ENCODE peak calls at places on chromosomes 2 and 18, in ten cellular contexts. One of them, this sample, is unnamed.

GRCh38 chr2:205700331-205701132 is 18.2 kb downstream of the NRP2 start:
- DNase-seq in cardiac fibroblast: peak
- DNase-seq in lower lobe of right lung: peak
- DNase-seq in HL-60: peak
- DNase-seq in sigmoid colon: no peak
- DNase-seq in heart right ventricle: no peak
- DNase-seq in kidney: no peak
- DNase-seq in stomach: no peak
- DNase-seq in kidney epithelial cell: no peak
- DNase-seq in NB4: peak
- DNase-seq in this sample: peak

GRCh38 chr2:23698116-23698732 is 228.7 kb downstream of the ATAD2B start:
- DNase-seq in cardiac fibroblast: no peak
- DNase-seq in lower lobe of right lung: no peak
- DNase-seq in HL-60: no peak
- DNase-seq in sigmoid colon: peak
- DNase-seq in heart right ventricle: no peak
- DNase-seq in kidney: no peak
- DNase-seq in stomach: no peak
- DNase-seq in kidney epithelial cell: no peak
- DNase-seq in NB4: no peak
- DNase-seq in this sample: no peak

GRCh38 chr2:33134086-33134763 is 187.5 kb downstream of the LTBP1 start:
- DNase-seq in cardiac fibroblast: peak
- DNase-seq in lower lobe of right lung: no peak
- DNase-seq in HL-60: no peak
- DNase-seq in sigmoid colon: peak
- DNase-seq in heart right ventricle: peak
- DNase-seq in kidney: peak
- DNase-seq in stomach: peak
- DNase-seq in kidney epithelial cell: peak
- DNase-seq in NB4: no peak
- DNase-seq in this sample: peak

GRCh38 chr2:96952016-96952750 is 34.2 kb downstream of the FAM178B start:
- DNase-seq in cardiac fibroblast: no peak
- DNase-seq in lower lobe of right lung: no peak
- DNase-seq in HL-60: no peak
- DNase-seq in sigmoid colon: peak
- DNase-seq in heart right ventricle: no peak
- DNase-seq in kidney: no peak
- DNase-seq in stomach: no peak
- DNase-seq in kidney epithelial cell: no peak
- DNase-seq in NB4: no peak
- DNase-seq in this sample: no peak

GRCh38 chr2:175621847-175622246 is 380.2 kb downstream of the LNPK start:
- DNase-seq in cardiac fibroblast: no peak
- DNase-seq in lower lobe of right lung: no peak
- DNase-seq in HL-60: peak
- DNase-seq in sigmoid colon: no peak
- DNase-seq in heart right ventricle: no peak
- DNase-seq in kidney: no peak
- DNase-seq in stomach: no peak
- DNase-seq in kidney epithelial cell: no peak
- DNase-seq in NB4: peak
- DNase-seq in this sample: no peak

GRCh38 chr2:60294901-60295590 is 258.4 kb downstream of the BCL11A start:
- DNase-seq in cardiac fibroblast: no peak
- DNase-seq in lower lobe of right lung: no peak
- DNase-seq in HL-60: no peak
- DNase-seq in sigmoid colon: no peak
- DNase-seq in heart right ventricle: no peak
- DNase-seq in kidney: no peak
- DNase-seq in stomach: no peak
- DNase-seq in kidney epithelial cell: no peak
- DNase-seq in NB4: no peak
- DNase-seq in this sample: no peak

GRCh38 chr2:21422724-21423522 is 299.2 kb downstream of the TDRD15 start:
- DNase-seq in cardiac fibroblast: no peak
- DNase-seq in lower lobe of right lung: no peak
- DNase-seq in HL-60: no peak
- DNase-seq in sigmoid colon: no peak
- DNase-seq in heart right ventricle: no peak
- DNase-seq in kidney: no peak
- DNase-seq in stomach: no peak
- DNase-seq in kidney epithelial cell: no peak
- DNase-seq in NB4: no peak
- DNase-seq in this sample: peak

GRCh38 chr2:35591886-35592285 is 763.7 kb upstream of the CRIM1 start:
- DNase-seq in cardiac fibroblast: no peak
- DNase-seq in lower lobe of right lung: no peak
- DNase-seq in HL-60: no peak
- DNase-seq in sigmoid colon: no peak
- DNase-seq in heart right ventricle: no peak
- DNase-seq in kidney: no peak
- DNase-seq in stomach: no peak
- DNase-seq in kidney epithelial cell: no peak
- DNase-seq in NB4: no peak
- DNase-seq in this sample: no peak

GRCh38 chr2:217802876-217803638 is 199.7 kb downstream of the TNS1 start:
- DNase-seq in cardiac fibroblast: no peak
- DNase-seq in lower lobe of right lung: no peak
- DNase-seq in HL-60: no peak
- DNase-seq in sigmoid colon: peak
- DNase-seq in heart right ventricle: no peak
- DNase-seq in kidney: no peak
- DNase-seq in stomach: no peak
- DNase-seq in kidney epithelial cell: no peak
- DNase-seq in NB4: no peak
- DNase-seq in this sample: no peak

GRCh38 chr2:48483916-48484315 is 46.0 kb upstream of the STON1 start:
- DNase-seq in cardiac fibroblast: peak
- DNase-seq in lower lobe of right lung: no peak
- DNase-seq in HL-60: no peak
- DNase-seq in sigmoid colon: no peak
- DNase-seq in heart right ventricle: no peak
- DNase-seq in kidney: no peak
- DNase-seq in stomach: no peak
- DNase-seq in kidney epithelial cell: no peak
- DNase-seq in NB4: no peak
- DNase-seq in this sample: peak

GRCh38 chr2:25079050-25079635 is 37.3 kb downstream of the EFR3B start:
- DNase-seq in cardiac fibroblast: no peak
- DNase-seq in lower lobe of right lung: no peak
- DNase-seq in HL-60: no peak
- DNase-seq in sigmoid colon: peak
- DNase-seq in heart right ventricle: no peak
- DNase-seq in kidney: no peak
- DNase-seq in stomach: no peak
- DNase-seq in kidney epithelial cell: no peak
- DNase-seq in NB4: no peak
- DNase-seq in this sample: no peak

GRCh38 chr2:185147361-185147760 is 549.0 kb downstream of the ZNF804A start:
- DNase-seq in cardiac fibroblast: no peak
- DNase-seq in lower lobe of right lung: no peak
- DNase-seq in HL-60: no peak
- DNase-seq in sigmoid colon: no peak
- DNase-seq in heart right ventricle: no peak
- DNase-seq in kidney: no peak
- DNase-seq in stomach: no peak
- DNase-seq in kidney epithelial cell: no peak
- DNase-seq in NB4: no peak
- DNase-seq in this sample: no peak

GRCh38 chr2:180663016-180663471 is 317.4 kb upstream of the UBE2E3 start:
- DNase-seq in cardiac fibroblast: peak
- DNase-seq in lower lobe of right lung: no peak
- DNase-seq in HL-60: no peak
- DNase-seq in sigmoid colon: no peak
- DNase-seq in heart right ventricle: no peak
- DNase-seq in kidney: no peak
- DNase-seq in stomach: no peak
- DNase-seq in kidney epithelial cell: no peak
- DNase-seq in NB4: no peak
- DNase-seq in this sample: peak

GRCh38 chr2:189821953-189822748 is 37.9 kb downstream of the PMS1 start:
- DNase-seq in cardiac fibroblast: peak
- DNase-seq in lower lobe of right lung: peak
- DNase-seq in HL-60: no peak
- DNase-seq in sigmoid colon: no peak
- DNase-seq in heart right ventricle: no peak
- DNase-seq in kidney: no peak
- DNase-seq in stomach: no peak
- DNase-seq in kidney epithelial cell: no peak
- DNase-seq in NB4: no peak
- DNase-seq in this sample: peak

GRCh38 chr2:224958466-224958857 is 83.8 kb downstream of the DOCK10 start:
- DNase-seq in cardiac fibroblast: no peak
- DNase-seq in lower lobe of right lung: no peak
- DNase-seq in HL-60: no peak
- DNase-seq in sigmoid colon: no peak
- DNase-seq in heart right ventricle: no peak
- DNase-seq in kidney: no peak
- DNase-seq in stomach: no peak
- DNase-seq in kidney epithelial cell: no peak
- DNase-seq in NB4: no peak
- DNase-seq in this sample: peak

GRCh38 chr18:61471832-61472406 is 138.7 kb downstream of the CDH20 start:
- DNase-seq in cardiac fibroblast: no peak
- DNase-seq in lower lobe of right lung: no peak
- DNase-seq in HL-60: no peak
- DNase-seq in sigmoid colon: no peak
- DNase-seq in heart right ventricle: no peak
- DNase-seq in kidney: no peak
- DNase-seq in stomach: no peak
- DNase-seq in kidney epithelial cell: no peak
- DNase-seq in NB4: no peak
- DNase-seq in this sample: no peak

GRCh38 chr2:71778514-71779305 is 325.3 kb downstream of the DYSF start:
- DNase-seq in cardiac fibroblast: no peak
- DNase-seq in lower lobe of right lung: no peak
- DNase-seq in HL-60: no peak
- DNase-seq in sigmoid colon: no peak
- DNase-seq in heart right ventricle: no peak
- DNase-seq in kidney: no peak
- DNase-seq in stomach: no peak
- DNase-seq in kidney epithelial cell: no peak
- DNase-seq in NB4: no peak
- DNase-seq in this sample: no peak

DNA sequence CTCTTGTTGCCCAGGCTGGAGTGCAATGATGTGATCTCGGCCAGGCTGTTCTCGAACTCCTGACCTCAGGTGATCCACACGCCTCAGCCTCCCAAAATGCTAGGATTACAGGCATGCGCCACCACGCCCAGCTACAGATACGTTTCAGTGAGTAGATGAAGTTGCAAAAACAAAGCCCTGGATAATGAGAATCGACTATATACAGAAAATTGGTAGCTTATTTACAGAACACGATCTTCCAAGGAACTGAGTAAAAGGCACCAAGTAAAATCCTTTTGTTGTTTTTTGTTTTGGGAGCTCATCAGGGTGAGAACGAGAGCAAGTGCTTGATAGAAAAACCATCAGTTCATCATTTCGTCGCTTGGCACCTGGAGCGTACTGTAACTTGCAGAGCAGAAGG is 62.8 kb downstream of the MYCN start:
- DNase-seq in cardiac fibroblast: no peak
- DNase-seq in lower lobe of right lung: no peak
- DNase-seq in HL-60: no peak
- DNase-seq in sigmoid colon: no peak
- DNase-seq in heart right ventricle: no peak
- DNase-seq in kidney: no peak
- DNase-seq in stomach: no peak
- DNase-seq in kidney epithelial cell: no peak
- DNase-seq in NB4: no peak
- DNase-seq in this sample: no peak
- H3K4me3 ChIP-seq in cardiac fibroblast: no peak
- H3K4me3 ChIP-seq in lower lobe of right lung: no peak
- H3K4me3 ChIP-seq in HL-60: no peak
- H3K4me3 ChIP-seq in sigmoid colon: no peak
- H3K4me3 ChIP-seq in heart right ventricle: no peak
- H3K4me3 ChIP-seq in kidney: no peak
- H3K4me3 ChIP-seq in stomach: no peak
- H3K4me3 ChIP-seq in kidney epithelial cell: no peak
- H3K4me3 ChIP-seq in NB4: no peak
- H3K4me3 ChIP-seq in this sample: no peak

GRCh38 chr18:66819235-66819634 is 215.3 kb upstream of the CDH19 start:
- DNase-seq in cardiac fibroblast: no peak
- DNase-seq in lower lobe of right lung: no peak
- DNase-seq in HL-60: no peak
- DNase-seq in sigmoid colon: no peak
- DNase-seq in heart right ventricle: no peak
- DNase-seq in kidney: no peak
- DNase-seq in stomach: no peak
- DNase-seq in kidney epithelial cell: no peak
- DNase-seq in NB4: no peak
- DNase-seq in this sample: no peak
- TF ChIP-seq CTCF in cardiac fibroblast: peak
- TF ChIP-seq CTCF in lower lobe of right lung: no peak
- TF ChIP-seq CTCF in HL-60: no peak
- TF ChIP-seq CTCF in sigmoid colon: no peak
- TF ChIP-seq CTCF in heart right ventricle: no peak
- TF ChIP-seq CTCF in kidney: no peak
- TF ChIP-seq CTCF in stomach: no peak
- TF ChIP-seq CTCF in kidney epithelial cell: peak
- TF ChIP-seq CTCF in NB4: peak
- TF ChIP-seq CTCF in this sample: no peak

GRCh38 chr2:26172866-26173595 is at the start of gene GAREM2:
- DNase-seq in cardiac fibroblast: no peak
- DNase-seq in lower lobe of right lung: no peak
- DNase-seq in HL-60: no peak
- DNase-seq in sigmoid colon: peak
- DNase-seq in heart right ventricle: no peak
- DNase-seq in kidney: peak
- DNase-seq in stomach: no peak
- DNase-seq in kidney epithelial cell: no peak
- DNase-seq in NB4: no peak
- DNase-seq in this sample: no peak
- H3K4me3 ChIP-seq in cardiac fibroblast: peak
- H3K4me3 ChIP-seq in lower lobe of right lung: peak
- H3K4me3 ChIP-seq in HL-60: peak
- H3K4me3 ChIP-seq in sigmoid colon: peak
- H3K4me3 ChIP-seq in heart right ventricle: peak
- H3K4me3 ChIP-seq in kidney: no peak
- H3K4me3 ChIP-seq in stomach: peak
- H3K4me3 ChIP-seq in kidney epithelial cell: peak
- H3K4me3 ChIP-seq in NB4: no peak
- H3K4me3 ChIP-seq in this sample: peak

DNA sequence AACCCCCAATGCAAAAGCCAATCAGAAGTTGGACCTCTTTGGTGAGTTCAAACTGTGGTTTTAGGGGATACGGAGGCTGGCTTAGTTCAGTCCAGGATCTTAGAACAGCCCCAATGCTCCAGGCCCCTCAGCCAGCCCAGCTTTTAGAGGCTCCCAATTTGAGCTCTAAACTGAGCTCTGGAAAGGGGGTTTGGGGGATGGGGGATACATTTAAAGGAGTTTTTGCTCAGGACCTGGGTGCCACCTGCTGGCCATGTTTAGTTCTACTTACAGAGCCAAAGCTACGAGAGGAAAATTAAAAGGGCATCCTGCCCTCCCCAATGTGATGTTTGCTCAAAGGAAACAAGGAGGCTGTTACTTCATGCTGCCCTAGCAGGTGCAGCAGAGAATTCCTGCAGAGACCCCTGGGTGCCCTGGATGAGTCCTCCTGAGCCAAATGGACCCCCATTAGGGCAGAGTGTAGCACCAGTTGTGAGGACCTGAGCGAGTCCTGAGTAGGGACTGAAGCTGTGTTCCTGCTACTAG is 15.9 kb upstream of the TMEM214 start:
- DNase-seq in cardiac fibroblast: peak
- DNase-seq in lower lobe of right lung: peak
- DNase-seq in HL-60: peak
- DNase-seq in sigmoid colon: no peak
- DNase-seq in heart right ventricle: peak
- DNase-seq in kidney: no peak
- DNase-seq in stomach: peak
- DNase-seq in kidney epithelial cell: no peak
- DNase-seq in NB4: peak
- DNase-seq in this sample: peak
- TF ChIP-seq CTCF in cardiac fibroblast: peak
- TF ChIP-seq CTCF in lower lobe of right lung: peak
- TF ChIP-seq CTCF in HL-60: peak
- TF ChIP-seq CTCF in sigmoid colon: peak
- TF ChIP-seq CTCF in heart right ventricle: peak
- TF ChIP-seq CTCF in kidney: peak
- TF ChIP-seq CTCF in stomach: peak
- TF ChIP-seq CTCF in kidney epithelial cell: peak
- TF ChIP-seq CTCF in NB4: peak
- TF ChIP-seq CTCF in this sample: peak